ENCODE peak calls at places on chromosomes 16 and 17, in six cellular contexts. Y, M, F, Z, G and K are unnamed samples.

GRCh38 chr16:72195609-72196008 is 23.7 kb upstream of the PMFBP1 start:
- DNase-seq in Y (no peak), M (no peak), F (no peak), Z (no peak), G (peak; percentile 46), K (no peak)

GRCh38 chr16:3431779-3432219 is 11.5 kb downstream of the ZNF597 start:
- DNase-seq in Y (peak; percentile 43), M (no peak), F (peak; percentile 52), Z (peak; percentile 35), G (no peak), K (peak; percentile 88)

GRCh38 chr17:82064433-82065192 is 991 bp downstream of the DUS1L start:
- DNase-seq in Y (peak; percentile 68), M (no peak), F (no peak), Z (peak; percentile 57), G (no peak), K (no peak)

GRCh38 chr16:49698416-49698815 is 157.5 kb downstream of the ZNF423 start:
- DNase-seq in Y (no peak), M (no peak), F (no peak), Z (no peak), G (no peak), K (no peak)

GRCh38 chr17:73017653-73018052 is 74.8 kb downstream of the SLC39A11 start:
- DNase-seq in Y (no peak), M (no peak), F (no peak), Z (no peak), G (no peak), K (no peak)

GRCh38 chr17:46769531-46770438 is 48.7 kb downstream of the WNT3 start:
- DNase-seq in Y (peak; percentile 11), M (no peak), F (no peak), Z (peak; percentile 24), G (no peak), K (no peak)

GRCh38 chr17:80600586-80600985 is 55.9 kb downstream of the RPTOR start:
- DNase-seq in Y (no peak), M (no peak), F (no peak), Z (no peak), G (no peak), K (no peak)

GRCh38 chr17:27625856-27626255 is 5.1 kb upstream of the LGALS9 start:
- DNase-seq in Y (no peak), M (no peak), F (no peak), Z (no peak), G (no peak), K (no peak)

GRCh38 chr16:23491490-23492391 is 18.6 kb downstream of the GGA2 start:
- DNase-seq in Y (no peak), M (no peak), F (no peak), Z (no peak), G (no peak), K (no peak)

GRCh38 chr17:78996781-78997201 is 12.8 kb downstream of the CANT1 start:
- DNase-seq in Y (no peak), M (no peak), F (no peak), Z (no peak), G (no peak), K (peak; percentile 11)

GRCh38 chr17:7133424-7133823 is 18.8 kb upstream of the ASGR2 start:
- DNase-seq in Y (no peak), M (no peak), F (no peak), Z (no peak), G (peak; percentile 14), K (no peak)

GRCh38 chr16:66446737-66447136 is 19.6 kb downstream of the BEAN1 start:
- DNase-seq in Y (no peak), M (no peak), F (no peak), Z (no peak), G (no peak), K (no peak)

GRCh38 chr17:40304464-40304863 is 4.5 kb upstream of the RARA start:
- DNase-seq in Y (no peak), M (no peak), F (no peak), Z (no peak), G (no peak), K (no peak)

GRCh38 chr17:6755731-6756184 is at the start of gene XAF1:
- DNase-seq in Y (peak; percentile 50), M (no peak), F (peak; percentile 82), Z (peak; percentile 46), G (no peak), K (peak; percentile 45)

GRCh38 chr17:72516772-72517399 is 396.1 kb downstream of the SOX9 start:
- DNase-seq in Y (no peak), M (no peak), F (no peak), Z (no peak), G (no peak), K (peak; percentile 66)